ENCODE peak calls at places on chromosomes 4 and X, in ten cellular contexts. Y is CD8-positive, alpha-beta T cell; Z is heart right ventricle; V is RWPE2; C is tibial artery; R is neuronal stem cell; I is tibial nerve; J is mammary epithelial cell; F is ascending aorta; W is bronchial epithelial cell. O is an unnamed sample.
A peak's percentile ranks its signal among the peaks of the same experiment; 100 is the strongest.

GRCh38 chr4:145951931-145952330 is 13.3 kb upstream of the ZNF827 start:
- DNase-seq in Y (no peak), Z (no peak), V (no peak), C (no peak), R (no peak), I (no peak), J (no peak), F (no peak), W (peak; percentile 43), O (no peak)

GRCh38 chrX:69808375-69808774 is 192.5 kb downstream of the EDA start:
- DNase-seq in Y (no peak), Z (no peak), V (no peak), C (no peak), R (no peak), I (no peak), J (no peak), F (no peak), W (no peak), O (no peak)

GRCh38 chr4:128600996-128601857 is 208.3 kb upstream of the JADE1 start:
- DNase-seq in Y (no peak), Z (peak; percentile 45), V (peak; percentile 88), C (peak; percentile 80), R (no peak), I (peak; percentile 71), J (peak; percentile 92), F (peak; percentile 75), W (peak; percentile 97), O (peak; percentile 90)

GRCh38 chr4:76235915-76236314 is 15.6 kb upstream of the FAM47E start:
- DNase-seq in Y (no peak), Z (no peak), V (no peak), C (no peak), R (no peak), I (no peak), J (peak; percentile 74), F (no peak), W (peak; percentile 84), O (peak; percentile 47)

GRCh38 chr4:139563515-139563914 is 7.5 kb upstream of the SETD7 start:
- DNase-seq in Y (no peak), Z (no peak), V (no peak), C (no peak), R (no peak), I (no peak), J (no peak), F (no peak), W (no peak), O (no peak)

GRCh38 chrX:118594697-118595420 is 99.2 kb downstream of the DOCK11 start:
- DNase-seq in Y (no peak), Z (no peak), V (no peak), C (no peak), R (no peak), I (no peak), J (no peak), F (no peak), W (no peak), O (no peak)

GRCh38 chrX:79623098-79623762 is 256.1 kb upstream of the ITM2A start:
- DNase-seq in Y (no peak), Z (no peak), V (no peak), C (no peak), R (no peak), I (no peak), J (no peak), F (no peak), W (no peak), O (no peak)

GRCh38 chr4:3352918-3353594 is 60.2 kb downstream of the RGS12 start:
- DNase-seq in Y (no peak), Z (no peak), V (no peak), C (no peak), R (no peak), I (peak; percentile 3), J (no peak), F (no peak), W (no peak), O (no peak)

GRCh38 chr4:145507636-145508035 is 26.0 kb downstream of the SMAD1 start:
- DNase-seq in Y (no peak), Z (no peak), V (no peak), C (no peak), R (no peak), I (no peak), J (peak; percentile 81), F (no peak), W (peak; percentile 96), O (no peak)

GRCh38 chrX:8849945-8850344 is 48.8 kb upstream of the FAM9A start:
- DNase-seq in Y (no peak), Z (no peak), V (no peak), C (no peak), R (no peak), I (no peak), J (no peak), F (no peak), W (no peak), O (no peak)

GRCh38 chr4:124873361-124874171 is 161.0 kb upstream of the ANKRD50 start:
- DNase-seq in Y (no peak), Z (no peak), V (no peak), C (no peak), R (no peak), I (no peak), J (no peak), F (no peak), W (no peak), O (no peak)

GRCh38 chrX:150664290-150664689 is 28.9 kb upstream of the MTMR1 start:
- DNase-seq in Y (no peak), Z (peak; percentile 44), V (no peak), C (peak; percentile 66), R (no peak), I (no peak), J (no peak), F (peak; percentile 67), W (no peak), O (no peak)

GRCh38 chr4:180635276-180635675 is 1607.9 kb upstream of the TENM3 start:
- DNase-seq in Y (no peak), Z (no peak), V (no peak), C (no peak), R (no peak), I (no peak), J (peak; percentile 21), F (no peak), W (no peak), O (no peak)

GRCh38 chr4:74536557-74536956 is 91.6 kb downstream of the AREG start:
- DNase-seq in Y (no peak), Z (no peak), V (no peak), C (no peak), R (no peak), I (no peak), J (no peak), F (no peak), W (no peak), O (no peak)

GRCh38 chr4:122695226-122695625 is 37.3 kb upstream of the BBS12 start:
- DNase-seq in Y (no peak), Z (no peak), V (no peak), C (no peak), R (no peak), I (no peak), J (no peak), F (no peak), W (no peak), O (no peak)

GRCh38 chr4:139299536-139299935 is 1.8 kb upstream of the NAA15 start:
- DNase-seq in Y (no peak), Z (no peak), V (no peak), C (no peak), R (no peak), I (no peak), J (peak; percentile 53), F (no peak), W (peak; percentile 57), O (no peak)

GRCh38 chr4:518569-519083 is 19.6 kb downstream of the PIGG start:
- DNase-seq in Y (no peak), Z (no peak), V (no peak), C (no peak), R (no peak), I (no peak), J (no peak), F (peak; percentile 43), W (no peak), O (no peak)
- H3K36me3 ChIP-seq in Y (peaks cover 33% of the 10 kb centered on the region), Z (peaks cover 6% of the 10 kb centered on the region), V (peaks cover 58% of the 10 kb centered on the region), C (peaks cover 82% of the 10 kb centered on the region), R (peaks cover 37% of the 10 kb centered on the region), I (peaks cover 8% of the 10 kb centered on the region), J (peaks cover 37% of the 10 kb centered on the region), F (peaks cover 85% of the 10 kb centered on the region), W (peaks cover 24% of the 10 kb centered on the region), O (no peaks in the 10 kb centered on the region)

DNA sequence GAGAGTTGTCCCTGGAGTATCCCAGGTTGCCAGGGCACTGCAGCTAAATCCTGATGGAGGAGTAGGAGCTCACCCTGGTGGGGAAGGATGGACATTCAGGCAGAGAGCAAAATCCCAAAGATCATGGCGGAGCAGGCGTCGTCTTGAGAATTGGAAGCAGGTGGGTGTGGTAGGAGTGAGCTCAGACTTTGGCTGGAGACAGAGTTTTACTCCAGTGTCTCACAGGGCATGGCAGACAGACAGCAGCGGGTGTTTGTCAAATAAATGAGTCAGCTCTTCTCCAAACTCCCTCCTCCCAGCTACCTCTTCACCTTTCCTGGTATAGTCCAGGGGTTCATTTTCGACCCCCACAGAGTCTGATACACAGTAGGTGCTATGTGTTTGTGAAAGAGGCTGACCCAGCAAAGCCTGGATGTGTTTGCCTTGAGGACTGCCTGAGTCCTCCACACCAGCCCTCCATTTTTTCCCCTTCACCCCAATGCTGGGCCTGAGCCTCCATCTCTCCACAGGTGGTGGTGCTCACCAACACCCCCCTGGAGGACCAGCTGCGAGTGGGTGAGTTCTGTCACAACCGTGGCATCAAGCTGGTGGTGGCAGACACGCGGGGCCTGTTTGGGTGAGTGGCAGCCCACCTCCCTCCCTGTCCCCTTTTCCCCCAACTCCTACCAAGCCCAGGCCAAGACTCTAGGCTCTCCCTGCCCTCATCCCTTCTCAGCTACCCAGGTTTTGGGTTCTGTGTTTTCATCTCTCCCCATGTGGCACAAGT is 6.9 kb downstream of the UBA1 start:
- DNase-seq in Y (no peak), Z (no peak), V (no peak), C (no peak), R (no peak), I (peak; percentile 24), J (peak; percentile 71), F (no peak), W (peak; percentile 90), O (peak; percentile 55)
- H3K36me3 ChIP-seq in Y (peaks cover 36% of the 10 kb centered on the region), Z (no peaks in the 10 kb centered on the region), V (peaks cover 83% of the 10 kb centered on the region), C (peaks cover 75% of the 10 kb centered on the region), R (peaks cover 53% of the 10 kb centered on the region), I (peaks cover 5% of the 10 kb centered on the region), J (peaks cover 42% of the 10 kb centered on the region), F (peaks cover 77% of the 10 kb centered on the region), W (peaks cover 32% of the 10 kb centered on the region), O (no peaks in the 10 kb centered on the region)

GRCh38 chr4:2253160-2254084 is 8.5 kb downstream of the MXD4 start:
- DNase-seq in Y (peak; percentile 17), Z (peak; percentile 3), V (no peak), C (no peak), R (no peak), I (peak; percentile 3), J (no peak), F (peak; percentile 57), W (no peak), O (no peak)
- H3K36me3 ChIP-seq in Y (peaks cover 4% of the 10 kb centered on the region), Z (peaks cover 12% of the 10 kb centered on the region), V (peaks cover 23% of the 10 kb centered on the region), C (peaks cover 68% of the 10 kb centered on the region), R (peaks cover 37% of the 10 kb centered on the region), I (peaks cover 16% of the 10 kb centered on the region), J (no peaks in the 10 kb centered on the region), F (peaks cover 65% of the 10 kb centered on the region), W (peaks cover 29% of the 10 kb centered on the region), O (no peaks in the 10 kb centered on the region)

DNA sequence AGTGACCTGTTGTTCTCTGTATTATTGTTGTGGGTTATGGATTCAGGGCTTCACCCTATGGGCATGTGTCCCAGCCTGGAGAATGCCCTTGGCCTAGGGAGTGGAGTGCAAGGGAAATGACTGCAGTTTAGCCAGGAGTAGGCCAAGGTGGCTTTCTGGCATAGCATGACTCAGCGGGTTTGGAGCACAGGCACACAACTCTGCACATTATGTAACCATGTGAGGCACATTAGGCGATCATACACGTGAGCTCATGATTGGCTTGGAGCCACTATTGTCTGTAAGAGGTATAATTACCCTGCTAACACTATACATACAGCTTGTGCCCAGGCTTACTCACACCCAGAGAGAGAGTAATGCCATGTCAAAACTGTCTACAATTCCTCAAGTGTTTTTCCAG is 35.1 kb upstream of the TACR3 start:
- DNase-seq in Y (no peak), Z (no peak), V (peak; percentile 33), C (no peak), R (no peak), I (no peak), J (peak; percentile 64), F (no peak), W (peak; percentile 94), O (peak; percentile 5)
- H3K36me3 ChIP-seq in Y (no peaks in the 10 kb centered on the region), Z (no peaks in the 10 kb centered on the region), V (no peaks in the 10 kb centered on the region), C (no peaks in the 10 kb centered on the region), R (no peaks in the 10 kb centered on the region), I (no peaks in the 10 kb centered on the region), J (no peaks in the 10 kb centered on the region), F (no peaks in the 10 kb centered on the region), W (no peaks in the 10 kb centered on the region), O (no peaks in the 10 kb centered on the region)